ENCODE peak calls at places on chromosomes 3 and 15, in six cellular contexts. One of them, this sample, is unnamed.

GRCh38 chr3:105976211-105976610 is 107.4 kb upstream of the CBLB start:
- ATAC-seq in upper lobe of left lung: no peak
- ATAC-seq in left colon: no peak
- ATAC-seq in activated T-helper 17 cell treated with anti-CD3 and anti-CD28 coated beads, Interleukin-2, amount 50 U/mL, for 72 hours: no peak
- ATAC-seq in SK-N-SH treated with all-trans-retinoic acid at 6 μM for 48 hours: no peak
- ATAC-seq in effector memory CD8-positive, alpha-beta T cell: no peak
- ATAC-seq in this sample: no peak

GRCh38 chr3:171980578-171981270 is 58.7 kb upstream of the FNDC3B start:
- ATAC-seq in upper lobe of left lung: no peak
- ATAC-seq in left colon: no peak
- ATAC-seq in activated T-helper 17 cell treated with anti-CD3 and anti-CD28 coated beads, Interleukin-2, amount 50 U/mL, for 72 hours: no peak
- ATAC-seq in SK-N-SH treated with all-trans-retinoic acid at 6 μM for 48 hours: no peak
- ATAC-seq in effector memory CD8-positive, alpha-beta T cell: peak
- ATAC-seq in this sample: no peak

GRCh38 chr3:19970289-19970688 is 23.4 kb downstream of the RAB5A start:
- ATAC-seq in upper lobe of left lung: no peak
- ATAC-seq in left colon: no peak
- ATAC-seq in activated T-helper 17 cell treated with anti-CD3 and anti-CD28 coated beads, Interleukin-2, amount 50 U/mL, for 72 hours: no peak
- ATAC-seq in SK-N-SH treated with all-trans-retinoic acid at 6 μM for 48 hours: no peak
- ATAC-seq in effector memory CD8-positive, alpha-beta T cell: no peak
- ATAC-seq in this sample: no peak

GRCh38 chr3:98778383-98778782 is 15.2 kb downstream of the ST3GAL6 start:
- ATAC-seq in upper lobe of left lung: no peak
- ATAC-seq in left colon: no peak
- ATAC-seq in activated T-helper 17 cell treated with anti-CD3 and anti-CD28 coated beads, Interleukin-2, amount 50 U/mL, for 72 hours: no peak
- ATAC-seq in SK-N-SH treated with all-trans-retinoic acid at 6 μM for 48 hours: no peak
- ATAC-seq in effector memory CD8-positive, alpha-beta T cell: no peak
- ATAC-seq in this sample: no peak

GRCh38 chr15:74525946-74526345 is 15.1 kb upstream of the ARID3B start:
- ATAC-seq in upper lobe of left lung: no peak
- ATAC-seq in left colon: no peak
- ATAC-seq in activated T-helper 17 cell treated with anti-CD3 and anti-CD28 coated beads, Interleukin-2, amount 50 U/mL, for 72 hours: peak
- ATAC-seq in SK-N-SH treated with all-trans-retinoic acid at 6 μM for 48 hours: peak
- ATAC-seq in effector memory CD8-positive, alpha-beta T cell: no peak
- ATAC-seq in this sample: peak

GRCh38 chr3:130258532-130258952 is 86.9 kb upstream of the COL6A5 start:
- ATAC-seq in upper lobe of left lung: no peak
- ATAC-seq in left colon: no peak
- ATAC-seq in activated T-helper 17 cell treated with anti-CD3 and anti-CD28 coated beads, Interleukin-2, amount 50 U/mL, for 72 hours: no peak
- ATAC-seq in SK-N-SH treated with all-trans-retinoic acid at 6 μM for 48 hours: no peak
- ATAC-seq in effector memory CD8-positive, alpha-beta T cell: no peak
- ATAC-seq in this sample: peak

GRCh38 chr3:10017636-10018292 is 8.5 kb upstream of the FANCD2 start:
- ATAC-seq in upper lobe of left lung: no peak
- ATAC-seq in left colon: no peak
- ATAC-seq in activated T-helper 17 cell treated with anti-CD3 and anti-CD28 coated beads, Interleukin-2, amount 50 U/mL, for 72 hours: peak
- ATAC-seq in SK-N-SH treated with all-trans-retinoic acid at 6 μM for 48 hours: peak
- ATAC-seq in effector memory CD8-positive, alpha-beta T cell: no peak
- ATAC-seq in this sample: no peak

GRCh38 chr15:93897377-93897776 is 334.0 kb upstream of the MCTP2 start:
- ATAC-seq in upper lobe of left lung: no peak
- ATAC-seq in left colon: no peak
- ATAC-seq in activated T-helper 17 cell treated with anti-CD3 and anti-CD28 coated beads, Interleukin-2, amount 50 U/mL, for 72 hours: no peak
- ATAC-seq in SK-N-SH treated with all-trans-retinoic acid at 6 μM for 48 hours: no peak
- ATAC-seq in effector memory CD8-positive, alpha-beta T cell: no peak
- ATAC-seq in this sample: no peak

GRCh38 chr3:54121404-54122045 is 827 bp upstream of the CACNA2D3 start:
- ATAC-seq in upper lobe of left lung: no peak
- ATAC-seq in left colon: peak
- ATAC-seq in activated T-helper 17 cell treated with anti-CD3 and anti-CD28 coated beads, Interleukin-2, amount 50 U/mL, for 72 hours: no peak
- ATAC-seq in SK-N-SH treated with all-trans-retinoic acid at 6 μM for 48 hours: no peak
- ATAC-seq in effector memory CD8-positive, alpha-beta T cell: no peak
- ATAC-seq in this sample: peak

GRCh38 chr15:79948095-79948695 is 22.8 kb downstream of the BCL2A1 start:
- ATAC-seq in upper lobe of left lung: no peak
- ATAC-seq in left colon: no peak
- ATAC-seq in activated T-helper 17 cell treated with anti-CD3 and anti-CD28 coated beads, Interleukin-2, amount 50 U/mL, for 72 hours: peak
- ATAC-seq in SK-N-SH treated with all-trans-retinoic acid at 6 μM for 48 hours: no peak
- ATAC-seq in effector memory CD8-positive, alpha-beta T cell: peak
- ATAC-seq in this sample: no peak

GRCh38 chr3:123447749-123448502 is 964 bp downstream of the ADCY5 start:
- ATAC-seq in upper lobe of left lung: no peak
- ATAC-seq in left colon: peak
- ATAC-seq in activated T-helper 17 cell treated with anti-CD3 and anti-CD28 coated beads, Interleukin-2, amount 50 U/mL, for 72 hours: peak
- ATAC-seq in SK-N-SH treated with all-trans-retinoic acid at 6 μM for 48 hours: no peak
- ATAC-seq in effector memory CD8-positive, alpha-beta T cell: peak
- ATAC-seq in this sample: peak

GRCh38 chr15:59994855-59995557 is 9.1 kb upstream of the FOXB1 start:
- ATAC-seq in upper lobe of left lung: peak
- ATAC-seq in left colon: no peak
- ATAC-seq in activated T-helper 17 cell treated with anti-CD3 and anti-CD28 coated beads, Interleukin-2, amount 50 U/mL, for 72 hours: no peak
- ATAC-seq in SK-N-SH treated with all-trans-retinoic acid at 6 μM for 48 hours: no peak
- ATAC-seq in effector memory CD8-positive, alpha-beta T cell: no peak
- ATAC-seq in this sample: no peak

GRCh38 chr15:83011271-83012037 is at the start of gene C15orf40:
- ATAC-seq in upper lobe of left lung: peak
- ATAC-seq in left colon: peak
- ATAC-seq in activated T-helper 17 cell treated with anti-CD3 and anti-CD28 coated beads, Interleukin-2, amount 50 U/mL, for 72 hours: peak
- ATAC-seq in SK-N-SH treated with all-trans-retinoic acid at 6 μM for 48 hours: peak
- ATAC-seq in effector memory CD8-positive, alpha-beta T cell: peak
- ATAC-seq in this sample: peak

GRCh38 chr15:60469893-60470641 is 8.9 kb downstream of the ICE2 start:
- ATAC-seq in upper lobe of left lung: no peak
- ATAC-seq in left colon: no peak
- ATAC-seq in activated T-helper 17 cell treated with anti-CD3 and anti-CD28 coated beads, Interleukin-2, amount 50 U/mL, for 72 hours: no peak
- ATAC-seq in SK-N-SH treated with all-trans-retinoic acid at 6 μM for 48 hours: peak
- ATAC-seq in effector memory CD8-positive, alpha-beta T cell: no peak
- ATAC-seq in this sample: no peak

GRCh38 chr15:73754461-73754860 is 1.3 kb upstream of the INSYN1 start:
- ATAC-seq in upper lobe of left lung: no peak
- ATAC-seq in left colon: no peak
- ATAC-seq in activated T-helper 17 cell treated with anti-CD3 and anti-CD28 coated beads, Interleukin-2, amount 50 U/mL, for 72 hours: no peak
- ATAC-seq in SK-N-SH treated with all-trans-retinoic acid at 6 μM for 48 hours: no peak
- ATAC-seq in effector memory CD8-positive, alpha-beta T cell: no peak
- ATAC-seq in this sample: no peak

GRCh38 chr3:58005662-58006061 is 2.6 kb upstream of the FLNB start:
- ATAC-seq in upper lobe of left lung: no peak
- ATAC-seq in left colon: no peak
- ATAC-seq in activated T-helper 17 cell treated with anti-CD3 and anti-CD28 coated beads, Interleukin-2, amount 50 U/mL, for 72 hours: no peak
- ATAC-seq in SK-N-SH treated with all-trans-retinoic acid at 6 μM for 48 hours: no peak
- ATAC-seq in effector memory CD8-positive, alpha-beta T cell: no peak
- ATAC-seq in this sample: peak

GRCh38 chr3:140850210-140850955 is 91.3 kb upstream of the SLC25A36 start:
- ATAC-seq in upper lobe of left lung: no peak
- ATAC-seq in left colon: no peak
- ATAC-seq in activated T-helper 17 cell treated with anti-CD3 and anti-CD28 coated beads, Interleukin-2, amount 50 U/mL, for 72 hours: no peak
- ATAC-seq in SK-N-SH treated with all-trans-retinoic acid at 6 μM for 48 hours: no peak
- ATAC-seq in effector memory CD8-positive, alpha-beta T cell: no peak
- ATAC-seq in this sample: no peak

GRCh38 chr3:17783426-17783825 is 41.0 kb upstream of the TBC1D5 start:
- ATAC-seq in upper lobe of left lung: no peak
- ATAC-seq in left colon: no peak
- ATAC-seq in activated T-helper 17 cell treated with anti-CD3 and anti-CD28 coated beads, Interleukin-2, amount 50 U/mL, for 72 hours: no peak
- ATAC-seq in SK-N-SH treated with all-trans-retinoic acid at 6 μM for 48 hours: no peak
- ATAC-seq in effector memory CD8-positive, alpha-beta T cell: no peak
- ATAC-seq in this sample: no peak

GRCh38 chr3:46928297-46928696 is 48.2 kb downstream of the CCDC12 start:
- ATAC-seq in upper lobe of left lung: no peak
- ATAC-seq in left colon: no peak
- ATAC-seq in activated T-helper 17 cell treated with anti-CD3 and anti-CD28 coated beads, Interleukin-2, amount 50 U/mL, for 72 hours: no peak
- ATAC-seq in SK-N-SH treated with all-trans-retinoic acid at 6 μM for 48 hours: no peak
- ATAC-seq in effector memory CD8-positive, alpha-beta T cell: peak
- ATAC-seq in this sample: no peak

GRCh38 chr15:73757571-73757970 is 4.4 kb upstream of the INSYN1 start:
- ATAC-seq in upper lobe of left lung: no peak
- ATAC-seq in left colon: no peak
- ATAC-seq in activated T-helper 17 cell treated with anti-CD3 and anti-CD28 coated beads, Interleukin-2, amount 50 U/mL, for 72 hours: no peak
- ATAC-seq in SK-N-SH treated with all-trans-retinoic acid at 6 μM for 48 hours: no peak
- ATAC-seq in effector memory CD8-positive, alpha-beta T cell: no peak
- ATAC-seq in this sample: no peak

GRCh38 chr15:64580696-64581407 is 120.5 kb downstream of the ZNF609 start:
- ATAC-seq in upper lobe of left lung: no peak
- ATAC-seq in left colon: peak
- ATAC-seq in activated T-helper 17 cell treated with anti-CD3 and anti-CD28 coated beads, Interleukin-2, amount 50 U/mL, for 72 hours: no peak
- ATAC-seq in SK-N-SH treated with all-trans-retinoic acid at 6 μM for 48 hours: no peak
- ATAC-seq in effector memory CD8-positive, alpha-beta T cell: no peak
- ATAC-seq in this sample: no peak

GRCh38 chr3:141663993-141664392 is 74.1 kb upstream of the RNF7 start:
- ATAC-seq in upper lobe of left lung: peak
- ATAC-seq in left colon: no peak
- ATAC-seq in activated T-helper 17 cell treated with anti-CD3 and anti-CD28 coated beads, Interleukin-2, amount 50 U/mL, for 72 hours: no peak
- ATAC-seq in SK-N-SH treated with all-trans-retinoic acid at 6 μM for 48 hours: no peak
- ATAC-seq in effector memory CD8-positive, alpha-beta T cell: no peak
- ATAC-seq in this sample: no peak

GRCh38 chr3:152269423-152270144 is 855 bp downstream of the MBNL1 start:
- ATAC-seq in upper lobe of left lung: peak
- ATAC-seq in left colon: peak
- ATAC-seq in activated T-helper 17 cell treated with anti-CD3 and anti-CD28 coated beads, Interleukin-2, amount 50 U/mL, for 72 hours: peak
- ATAC-seq in SK-N-SH treated with all-trans-retinoic acid at 6 μM for 48 hours: peak
- ATAC-seq in effector memory CD8-positive, alpha-beta T cell: peak
- ATAC-seq in this sample: peak

GRCh38 chr3:149282322-149282721 is 51.1 kb downstream of the TM4SF18 start:
- ATAC-seq in upper lobe of left lung: no peak
- ATAC-seq in left colon: no peak
- ATAC-seq in activated T-helper 17 cell treated with anti-CD3 and anti-CD28 coated beads, Interleukin-2, amount 50 U/mL, for 72 hours: no peak
- ATAC-seq in SK-N-SH treated with all-trans-retinoic acid at 6 μM for 48 hours: no peak
- ATAC-seq in effector memory CD8-positive, alpha-beta T cell: no peak
- ATAC-seq in this sample: no peak

GRCh38 chr15:68599560-68600071 is 20.8 kb downstream of the CORO2B start:
- ATAC-seq in upper lobe of left lung: no peak
- ATAC-seq in left colon: no peak
- ATAC-seq in activated T-helper 17 cell treated with anti-CD3 and anti-CD28 coated beads, Interleukin-2, amount 50 U/mL, for 72 hours: no peak
- ATAC-seq in SK-N-SH treated with all-trans-retinoic acid at 6 μM for 48 hours: peak
- ATAC-seq in effector memory CD8-positive, alpha-beta T cell: no peak
- ATAC-seq in this sample: no peak

GRCh38 chr3:169026543-169027181 is 636.9 kb downstream of the MECOM start:
- ATAC-seq in upper lobe of left lung: no peak
- ATAC-seq in left colon: peak
- ATAC-seq in activated T-helper 17 cell treated with anti-CD3 and anti-CD28 coated beads, Interleukin-2, amount 50 U/mL, for 72 hours: no peak
- ATAC-seq in SK-N-SH treated with all-trans-retinoic acid at 6 μM for 48 hours: peak
- ATAC-seq in effector memory CD8-positive, alpha-beta T cell: no peak
- ATAC-seq in this sample: peak

GRCh38 chr3:139032326-139033002 is 11.7 kb upstream of the PRR23B start:
- ATAC-seq in upper lobe of left lung: no peak
- ATAC-seq in left colon: peak
- ATAC-seq in activated T-helper 17 cell treated with anti-CD3 and anti-CD28 coated beads, Interleukin-2, amount 50 U/mL, for 72 hours: no peak
- ATAC-seq in SK-N-SH treated with all-trans-retinoic acid at 6 μM for 48 hours: no peak
- ATAC-seq in effector memory CD8-positive, alpha-beta T cell: no peak
- ATAC-seq in this sample: no peak

GRCh38 chr3:128395500-128396125 is 71.1 kb downstream of the DNAJB8 start:
- ATAC-seq in upper lobe of left lung: no peak
- ATAC-seq in left colon: no peak
- ATAC-seq in activated T-helper 17 cell treated with anti-CD3 and anti-CD28 coated beads, Interleukin-2, amount 50 U/mL, for 72 hours: no peak
- ATAC-seq in SK-N-SH treated with all-trans-retinoic acid at 6 μM for 48 hours: peak
- ATAC-seq in effector memory CD8-positive, alpha-beta T cell: no peak
- ATAC-seq in this sample: no peak

GRCh38 chr3:42166662-42167300 is 75.6 kb downstream of the TRAK1 start:
- ATAC-seq in upper lobe of left lung: no peak
- ATAC-seq in left colon: peak
- ATAC-seq in activated T-helper 17 cell treated with anti-CD3 and anti-CD28 coated beads, Interleukin-2, amount 50 U/mL, for 72 hours: no peak
- ATAC-seq in SK-N-SH treated with all-trans-retinoic acid at 6 μM for 48 hours: peak
- ATAC-seq in effector memory CD8-positive, alpha-beta T cell: no peak
- ATAC-seq in this sample: no peak

GRCh38 chr3:28576590-28577220 is 228.1 kb upstream of the AZI2 start:
- ATAC-seq in upper lobe of left lung: no peak
- ATAC-seq in left colon: no peak
- ATAC-seq in activated T-helper 17 cell treated with anti-CD3 and anti-CD28 coated beads, Interleukin-2, amount 50 U/mL, for 72 hours: no peak
- ATAC-seq in SK-N-SH treated with all-trans-retinoic acid at 6 μM for 48 hours: peak
- ATAC-seq in effector memory CD8-positive, alpha-beta T cell: no peak
- ATAC-seq in this sample: no peak

GRCh38 chr3:107216711-107217110 is 160.5 kb upstream of the CCDC54 start:
- ATAC-seq in upper lobe of left lung: no peak
- ATAC-seq in left colon: no peak
- ATAC-seq in activated T-helper 17 cell treated with anti-CD3 and anti-CD28 coated beads, Interleukin-2, amount 50 U/mL, for 72 hours: no peak
- ATAC-seq in SK-N-SH treated with all-trans-retinoic acid at 6 μM for 48 hours: peak
- ATAC-seq in effector memory CD8-positive, alpha-beta T cell: no peak
- ATAC-seq in this sample: peak

GRCh38 chr3:95351158-95351557 is 1288.3 kb downstream of the NSUN3 start:
- ATAC-seq in upper lobe of left lung: no peak
- ATAC-seq in left colon: no peak
- ATAC-seq in activated T-helper 17 cell treated with anti-CD3 and anti-CD28 coated beads, Interleukin-2, amount 50 U/mL, for 72 hours: no peak
- ATAC-seq in SK-N-SH treated with all-trans-retinoic acid at 6 μM for 48 hours: no peak
- ATAC-seq in effector memory CD8-positive, alpha-beta T cell: no peak
- ATAC-seq in this sample: no peak

GRCh38 chr3:121594850-121595249 is 1.7 kb downstream of the FBXO40 start:
- ATAC-seq in upper lobe of left lung: no peak
- ATAC-seq in left colon: no peak
- ATAC-seq in activated T-helper 17 cell treated with anti-CD3 and anti-CD28 coated beads, Interleukin-2, amount 50 U/mL, for 72 hours: no peak
- ATAC-seq in SK-N-SH treated with all-trans-retinoic acid at 6 μM for 48 hours: no peak
- ATAC-seq in effector memory CD8-positive, alpha-beta T cell: no peak
- ATAC-seq in this sample: no peak

GRCh38 chr3:42830437-42831320 is 21.4 kb downstream of the ACKR2 start:
- ATAC-seq in upper lobe of left lung: no peak
- ATAC-seq in left colon: peak
- ATAC-seq in activated T-helper 17 cell treated with anti-CD3 and anti-CD28 coated beads, Interleukin-2, amount 50 U/mL, for 72 hours: no peak
- ATAC-seq in SK-N-SH treated with all-trans-retinoic acid at 6 μM for 48 hours: peak
- ATAC-seq in effector memory CD8-positive, alpha-beta T cell: no peak
- ATAC-seq in this sample: peak

GRCh38 chr3:10320320-10320677 is 613 bp downstream of the SEC13 start:
- ATAC-seq in upper lobe of left lung: peak
- ATAC-seq in left colon: peak
- ATAC-seq in activated T-helper 17 cell treated with anti-CD3 and anti-CD28 coated beads, Interleukin-2, amount 50 U/mL, for 72 hours: no peak
- ATAC-seq in SK-N-SH treated with all-trans-retinoic acid at 6 μM for 48 hours: no peak
- ATAC-seq in effector memory CD8-positive, alpha-beta T cell: no peak
- ATAC-seq in this sample: peak